ENCODE peak calls at places on chromosomes 7 and 10, in nine cellular contexts. One of them, this sample, is unnamed.

GRCh38 chr7:2488272-2488645 is 12.1 kb upstream of the GRIFIN start:
- DNase-seq in T-helper 2 cell: no peak
- DNase-seq in ureter: no peak
- DNase-seq in GM12892: no peak
- DNase-seq in activated T-helper 1 cell treated with Interleukin-2 at 50 U/mL for 16 hours: no peak
- DNase-seq in T-helper 1 cell: no peak
- DNase-seq in naive thymus-derived CD8-positive, alpha-beta T cell: no peak
- DNase-seq in COR-L47: no peak
- DNase-seq in fibroblast of pulmonary artery: peak
- DNase-seq in this sample: no peak

GRCh38 chr7:150307904-150308303 is 15.3 kb upstream of the LRRC61 start:
- DNase-seq in T-helper 2 cell: no peak
- DNase-seq in ureter: no peak
- DNase-seq in GM12892: no peak
- DNase-seq in activated T-helper 1 cell treated with Interleukin-2 at 50 U/mL for 16 hours: no peak
- DNase-seq in T-helper 1 cell: no peak
- DNase-seq in naive thymus-derived CD8-positive, alpha-beta T cell: no peak
- DNase-seq in COR-L47: no peak
- DNase-seq in fibroblast of pulmonary artery: no peak
- DNase-seq in this sample: no peak

GRCh38 chr7:105988277-105988676 is 25.2 kb downstream of the CDHR3 start:
- DNase-seq in T-helper 2 cell: no peak
- DNase-seq in ureter: no peak
- DNase-seq in GM12892: no peak
- DNase-seq in activated T-helper 1 cell treated with Interleukin-2 at 50 U/mL for 16 hours: no peak
- DNase-seq in T-helper 1 cell: no peak
- DNase-seq in naive thymus-derived CD8-positive, alpha-beta T cell: no peak
- DNase-seq in COR-L47: no peak
- DNase-seq in fibroblast of pulmonary artery: no peak
- DNase-seq in this sample: no peak

GRCh38 chr7:95229301-95229700 is 95.0 kb downstream of the PON1 start:
- DNase-seq in T-helper 2 cell: no peak
- DNase-seq in ureter: no peak
- DNase-seq in GM12892: no peak
- DNase-seq in activated T-helper 1 cell treated with Interleukin-2 at 50 U/mL for 16 hours: no peak
- DNase-seq in T-helper 1 cell: no peak
- DNase-seq in naive thymus-derived CD8-positive, alpha-beta T cell: no peak
- DNase-seq in COR-L47: no peak
- DNase-seq in fibroblast of pulmonary artery: no peak
- DNase-seq in this sample: no peak

GRCh38 chr7:67525588-67525987 is 529.0 kb downstream of the TYW1 start:
- DNase-seq in T-helper 2 cell: no peak
- DNase-seq in ureter: no peak
- DNase-seq in GM12892: no peak
- DNase-seq in activated T-helper 1 cell treated with Interleukin-2 at 50 U/mL for 16 hours: no peak
- DNase-seq in T-helper 1 cell: no peak
- DNase-seq in naive thymus-derived CD8-positive, alpha-beta T cell: no peak
- DNase-seq in COR-L47: peak
- DNase-seq in fibroblast of pulmonary artery: no peak
- DNase-seq in this sample: no peak

GRCh38 chr7:136424058-136424457 is 444.4 kb upstream of the CHRM2 start:
- DNase-seq in T-helper 2 cell: no peak
- DNase-seq in ureter: no peak
- DNase-seq in GM12892: no peak
- DNase-seq in activated T-helper 1 cell treated with Interleukin-2 at 50 U/mL for 16 hours: no peak
- DNase-seq in T-helper 1 cell: no peak
- DNase-seq in naive thymus-derived CD8-positive, alpha-beta T cell: no peak
- DNase-seq in COR-L47: no peak
- DNase-seq in fibroblast of pulmonary artery: no peak
- DNase-seq in this sample: no peak

GRCh38 chr10:124629410-124629809 is 114.8 kb downstream of the FAM53B start:
- DNase-seq in T-helper 2 cell: no peak
- DNase-seq in ureter: no peak
- DNase-seq in GM12892: no peak
- DNase-seq in activated T-helper 1 cell treated with Interleukin-2 at 50 U/mL for 16 hours: no peak
- DNase-seq in T-helper 1 cell: no peak
- DNase-seq in naive thymus-derived CD8-positive, alpha-beta T cell: no peak
- DNase-seq in COR-L47: no peak
- DNase-seq in fibroblast of pulmonary artery: no peak
- DNase-seq in this sample: no peak

GRCh38 chr10:100654835-100655759 is 90.3 kb upstream of the PAX2 start:
- DNase-seq in T-helper 2 cell: no peak
- DNase-seq in ureter: no peak
- DNase-seq in GM12892: no peak
- DNase-seq in activated T-helper 1 cell treated with Interleukin-2 at 50 U/mL for 16 hours: no peak
- DNase-seq in T-helper 1 cell: peak
- DNase-seq in naive thymus-derived CD8-positive, alpha-beta T cell: no peak
- DNase-seq in COR-L47: no peak
- DNase-seq in fibroblast of pulmonary artery: no peak
- DNase-seq in this sample: no peak

GRCh38 chr10:44033008-44033407 is 351.9 kb downstream of the CXCL12 start:
- DNase-seq in T-helper 2 cell: no peak
- DNase-seq in ureter: no peak
- DNase-seq in GM12892: no peak
- DNase-seq in activated T-helper 1 cell treated with Interleukin-2 at 50 U/mL for 16 hours: no peak
- DNase-seq in T-helper 1 cell: no peak
- DNase-seq in naive thymus-derived CD8-positive, alpha-beta T cell: no peak
- DNase-seq in COR-L47: no peak
- DNase-seq in fibroblast of pulmonary artery: peak
- DNase-seq in this sample: no peak

GRCh38 chr10:119715628-119716505 is 10.0 kb upstream of the INPP5F start:
- DNase-seq in T-helper 2 cell: no peak
- DNase-seq in ureter: no peak
- DNase-seq in GM12892: no peak
- DNase-seq in activated T-helper 1 cell treated with Interleukin-2 at 50 U/mL for 16 hours: no peak
- DNase-seq in T-helper 1 cell: no peak
- DNase-seq in naive thymus-derived CD8-positive, alpha-beta T cell: no peak
- DNase-seq in COR-L47: no peak
- DNase-seq in fibroblast of pulmonary artery: no peak
- DNase-seq in this sample: no peak

GRCh38 chr7:139775829-139776266 is 1.9 kb downstream of the HIPK2 start:
- DNase-seq in T-helper 2 cell: peak
- DNase-seq in ureter: peak
- DNase-seq in GM12892: peak
- DNase-seq in activated T-helper 1 cell treated with Interleukin-2 at 50 U/mL for 16 hours: no peak
- DNase-seq in T-helper 1 cell: peak
- DNase-seq in naive thymus-derived CD8-positive, alpha-beta T cell: peak
- DNase-seq in COR-L47: peak
- DNase-seq in fibroblast of pulmonary artery: peak
- DNase-seq in this sample: peak

GRCh38 chr7:80313067-80313626 is 178.5 kb downstream of the GNAI1 start:
- DNase-seq in T-helper 2 cell: no peak
- DNase-seq in ureter: no peak
- DNase-seq in GM12892: no peak
- DNase-seq in activated T-helper 1 cell treated with Interleukin-2 at 50 U/mL for 16 hours: no peak
- DNase-seq in T-helper 1 cell: no peak
- DNase-seq in naive thymus-derived CD8-positive, alpha-beta T cell: no peak
- DNase-seq in COR-L47: no peak
- DNase-seq in fibroblast of pulmonary artery: no peak
- DNase-seq in this sample: no peak

GRCh38 chr10:13483951-13484350 is 44.9 kb downstream of the BEND7 start:
- DNase-seq in T-helper 2 cell: no peak
- DNase-seq in ureter: no peak
- DNase-seq in GM12892: no peak
- DNase-seq in activated T-helper 1 cell treated with Interleukin-2 at 50 U/mL for 16 hours: no peak
- DNase-seq in T-helper 1 cell: no peak
- DNase-seq in naive thymus-derived CD8-positive, alpha-beta T cell: no peak
- DNase-seq in COR-L47: no peak
- DNase-seq in fibroblast of pulmonary artery: no peak
- DNase-seq in this sample: no peak

GRCh38 chr7:140223515-140224221 is 46.9 kb upstream of the KDM7A start:
- DNase-seq in T-helper 2 cell: no peak
- DNase-seq in ureter: no peak
- DNase-seq in GM12892: no peak
- DNase-seq in activated T-helper 1 cell treated with Interleukin-2 at 50 U/mL for 16 hours: no peak
- DNase-seq in T-helper 1 cell: peak
- DNase-seq in naive thymus-derived CD8-positive, alpha-beta T cell: no peak
- DNase-seq in COR-L47: no peak
- DNase-seq in fibroblast of pulmonary artery: no peak
- DNase-seq in this sample: no peak

GRCh38 chr10:70578371-70578947 is 24.1 kb downstream of the PRF1 start:
- DNase-seq in T-helper 2 cell: peak
- DNase-seq in ureter: no peak
- DNase-seq in GM12892: no peak
- DNase-seq in activated T-helper 1 cell treated with Interleukin-2 at 50 U/mL for 16 hours: peak
- DNase-seq in T-helper 1 cell: peak
- DNase-seq in naive thymus-derived CD8-positive, alpha-beta T cell: peak
- DNase-seq in COR-L47: no peak
- DNase-seq in fibroblast of pulmonary artery: peak
- DNase-seq in this sample: no peak

GRCh38 chr10:101878869-101879268 is 35.3 kb upstream of the KCNIP2 start:
- DNase-seq in T-helper 2 cell: no peak
- DNase-seq in ureter: no peak
- DNase-seq in GM12892: no peak
- DNase-seq in activated T-helper 1 cell treated with Interleukin-2 at 50 U/mL for 16 hours: no peak
- DNase-seq in T-helper 1 cell: no peak
- DNase-seq in naive thymus-derived CD8-positive, alpha-beta T cell: no peak
- DNase-seq in COR-L47: no peak
- DNase-seq in fibroblast of pulmonary artery: no peak
- DNase-seq in this sample: peak

GRCh38 chr7:116165717-116166116 is 44.6 kb upstream of the TES start:
- DNase-seq in T-helper 2 cell: no peak
- DNase-seq in ureter: no peak
- DNase-seq in GM12892: no peak
- DNase-seq in activated T-helper 1 cell treated with Interleukin-2 at 50 U/mL for 16 hours: no peak
- DNase-seq in T-helper 1 cell: no peak
- DNase-seq in naive thymus-derived CD8-positive, alpha-beta T cell: no peak
- DNase-seq in COR-L47: no peak
- DNase-seq in fibroblast of pulmonary artery: no peak
- DNase-seq in this sample: no peak

GRCh38 chr10:24519950-24520349 is 203.7 kb downstream of the ARHGAP21 start:
- DNase-seq in T-helper 2 cell: no peak
- DNase-seq in ureter: no peak
- DNase-seq in GM12892: no peak
- DNase-seq in activated T-helper 1 cell treated with Interleukin-2 at 50 U/mL for 16 hours: no peak
- DNase-seq in T-helper 1 cell: peak
- DNase-seq in naive thymus-derived CD8-positive, alpha-beta T cell: peak
- DNase-seq in COR-L47: no peak
- DNase-seq in fibroblast of pulmonary artery: no peak
- DNase-seq in this sample: peak

This sample was measured in SK-MEL-5.